ENCODE peak calls at places on chromosomes 4 and X, in seven cellular contexts. M is AG04449, U is AG09309, N is T-helper 2 cell, L is fibroblast of pulmonary artery, S is non-pigmented ciliary epithelial cell, X is NCI-H1417. Q is an unnamed sample.

GRCh38 chr4:13783800-13784411 is 156.4 kb upstream of the BOD1L1 start:
- DNase-seq in M (no peak), U (no peak), N (no peak), L (peak; percentile 52), S (peak; percentile 20), X (no peak), Q (no peak)

GRCh38 chrX:10828640-10829039 is 208.3 kb upstream of the MID1 start:
- DNase-seq in M (no peak), U (no peak), N (no peak), L (no peak), S (no peak), X (peak; percentile 46), Q (no peak)

GRCh38 chrX:17174671-17175070 is 200.3 kb upstream of the NHS start:
- DNase-seq in M (no peak), U (no peak), N (no peak), L (no peak), S (no peak), X (no peak), Q (no peak)

GRCh38 chr4:86855572-86855971 is 6.4 kb upstream of the SLC10A6 start:
- DNase-seq in M (no peak), U (peak; percentile 84), N (no peak), L (peak; percentile 77), S (peak; percentile 50), X (no peak), Q (no peak)

GRCh38 chr4:42914937-42915336 is 22.4 kb downstream of the GRXCR1 start:
- DNase-seq in M (no peak), U (no peak), N (no peak), L (no peak), S (no peak), X (no peak), Q (no peak)

GRCh38 chr4:22502895-22503814 is 12.7 kb downstream of the ADGRA3 start:
- DNase-seq in M (no peak), U (no peak), N (no peak), L (peak; percentile 43), S (no peak), X (no peak), Q (no peak)

GRCh38 chr4:56786955-56787354 is 34.5 kb downstream of the SPINK2 start:
- DNase-seq in M (no peak), U (peak; percentile 44), N (no peak), L (peak; percentile 82), S (peak; percentile 75), X (no peak), Q (no peak)

GRCh38 chrX:123450217-123450616 is 266.1 kb downstream of the GRIA3 start:
- DNase-seq in M (no peak), U (no peak), N (no peak), L (peak; percentile 16), S (no peak), X (no peak), Q (no peak)

GRCh38 chr4:157918036-157918832 is 254.6 kb downstream of the GASK1B start:
- DNase-seq in M (no peak), U (no peak), N (no peak), L (no peak), S (no peak), X (no peak), Q (no peak)

GRCh38 chr4:173212379-173212778 is 43.8 kb downstream of the GALNT7 start:
- DNase-seq in M (no peak), U (no peak), N (no peak), L (no peak), S (no peak), X (no peak), Q (no peak)